ENCODE peak calls at places on chromosomes 12 and 14, in five cellular contexts. K is A673; O is CD8-positive, alpha-beta T cell; G is thyroid gland; J is GM12878. U is an unnamed sample.

GRCh38 chr12:122423258-122424165 is 1.0 kb upstream of the CLIP1 start:
- DNase-seq in O (no peak), G (peak; percentile 12), J (no peak), K (peak; percentile 41), U (no peak)

GRCh38 chr14:101071493-101071891 is 168.0 kb upstream of the RTL1 start:
- DNase-seq in K (no peak), O (no peak), G (no peak), J (no peak), U (no peak)

GRCh38 chr14:22532345-22533056 is 56.5 kb downstream of the DAD1 start:
- DNase-seq in O (no peak), J (no peak), G (no peak), K (no peak), U (peak; percentile 33)

GRCh38 chr14:78162202-78162601 is 8.0 kb upstream of the NRXN3 start:
- DNase-seq in O (no peak), J (no peak), G (no peak), K (no peak), U (peak; percentile 25)

GRCh38 chr14:105120056-105120455 is 48.5 kb downstream of the JAG2 start:
- DNase-seq in G (no peak), K (no peak), O (no peak), J (no peak), U (no peak)

GRCh38 chr12:100197486-100197885 is 3.1 kb upstream of the ACTR6 start:
- DNase-seq in J (no peak), O (no peak), G (no peak), K (no peak), U (no peak)

GRCh38 chr14:74649673-74650072 is 37.6 kb upstream of the LTBP2 start:
- DNase-seq in K (no peak), J (no peak), O (no peak), G (no peak), U (no peak)

GRCh38 chr14:54589076-54589475 is 22.1 kb downstream of the SAMD4A start:
- DNase-seq in O (no peak), G (no peak), J (no peak), K (no peak), U (peak; percentile 59)

GRCh38 chr14:30708157-30708556 is 86.0 kb downstream of the SCFD1 start:
- DNase-seq in O (no peak), G (no peak), K (peak; percentile 6), J (no peak), U (no peak)

GRCh38 chr14:39773387-39773786 is 341.2 kb upstream of the FBXO33 start:
- DNase-seq in O (no peak), J (no peak), G (peak; percentile 42), K (no peak), U (no peak)

GRCh38 chr12:124391340-124392261 is 96.7 kb downstream of the RFLNA start:
- DNase-seq in J (peak; percentile 28), G (no peak), O (peak; percentile 29), K (no peak), U (peak; percentile 67)

GRCh38 chr14:104082807-104083206 is 2.7 kb upstream of the ASPG start:
- DNase-seq in G (peak; percentile 89), J (no peak), K (no peak), O (no peak), U (no peak)

GRCh38 chr14:59483360-59483759 is 848 bp downstream of the L3HYPDH start:
- DNase-seq in G (no peak), J (no peak), K (peak; percentile 25), O (no peak), U (peak; percentile 89)

GRCh38 chr14:58100735-58101368 is 51.2 kb downstream of the ARMH4 start:
- DNase-seq in G (no peak), J (no peak), K (no peak), O (no peak), U (peak; percentile 75)

GRCh38 chr12:26740991-26741390 is 92.0 kb downstream of the ITPR2 start:
- DNase-seq in K (peak; percentile 72), O (no peak), J (no peak), G (no peak), U (no peak)

GRCh38 chr12:41795066-41795465 is 349.6 kb downstream of the GXYLT1 start:
- DNase-seq in K (peak; percentile 85), J (no peak), G (no peak), O (no peak), U (no peak)

GRCh38 chr12:124786065-124786964 is 77.3 kb downstream of the SCARB1 start:
- DNase-seq in J (no peak), K (no peak), O (no peak), G (peak; percentile 91), U (peak; percentile 89)

GRCh38 chr12:73225941-73226340 is 953.8 kb downstream of the TRHDE start:
- DNase-seq in K (no peak), J (no peak), G (no peak), O (no peak), U (no peak)

GRCh38 chr14:37247777-37248461 is 50.2 kb downstream of the MIPOL1 start:
- DNase-seq in J (no peak), O (no peak), K (no peak), G (no peak), U (no peak)

GRCh38 chr14:102316048-102316745 is 3.3 kb upstream of the ZNF839 start:
- DNase-seq in J (no peak), K (peak; percentile 80), G (peak; percentile 71), O (no peak), U (peak; percentile 74)

GRCh38 chr14:61196792-61197191 is 84.3 kb downstream of the TMEM30B start:
- DNase-seq in K (peak; percentile 36), O (no peak), G (no peak), J (no peak), U (no peak)

GRCh38 chr12:49507139-49507538 is 31.7 kb upstream of the KCNH3 start:
- DNase-seq in O (no peak), G (no peak), K (peak; percentile 44), J (no peak), U (peak; percentile 88)

GRCh38 chr12:107369679-107370078 is 276.3 kb upstream of the CRY1 start:
- DNase-seq in O (no peak), G (no peak), K (no peak), J (no peak), U (no peak)

GRCh38 chr14:37480446-37481290 is 114.4 kb downstream of the FOXA1 start:
- DNase-seq in G (no peak), O (no peak), J (no peak), K (no peak), U (peak; percentile 4)

GRCh38 chr12:99253068-99253467 is 394.5 kb upstream of the GARIN6 start:
- DNase-seq in J (no peak), K (peak; percentile 39), O (no peak), G (peak; percentile 39), U (no peak)

GRCh38 chr14:80663541-80663940 is 278.0 kb downstream of the CEP128 start:
- DNase-seq in G (no peak), J (no peak), K (no peak), O (no peak), U (no peak)

GRCh38 chr12:26029741-26030033 is 71.2 kb downstream of the RASSF8 start:
- DNase-seq in J (no peak), K (no peak), G (no peak), O (no peak), U (peak; percentile 49)

GRCh38 chr14:76891436-76891835 is 65.2 kb downstream of the LRRC74A start:
- DNase-seq in J (no peak), G (no peak), K (no peak), O (no peak), U (no peak)

GRCh38 chr12:52190860-52191729 is 719 bp downstream of the KRT80 start:
- DNase-seq in G (no peak), K (no peak), J (no peak), O (no peak), U (no peak)

GRCh38 chr12:131290255-131290959 is 336.7 kb downstream of the ADGRD1 start:
- DNase-seq in K (no peak), O (no peak), G (no peak), J (no peak), U (no peak)

GRCh38 chr12:54786081-54786480 is 68.2 kb upstream of the MUCL1 start:
- DNase-seq in O (no peak), K (no peak), G (no peak), J (no peak), U (no peak)
- TF ChIP-seq CTCF in O (no peak), K (no peak), G (no peak), J (no peak), U (no peak)

GRCh38 chr14:99763527-99764221 is 29.5 kb upstream of the EML1 start:
- DNase-seq in O (no peak), G (no peak), J (no peak), K (no peak), U (no peak)
- H3K4me3 ChIP-seq in O (no peak overlapping the region), G (no peak overlapping the region), J (no peak overlapping the region), K (no peak overlapping the region), U (no peak overlapping the region)

DNA sequence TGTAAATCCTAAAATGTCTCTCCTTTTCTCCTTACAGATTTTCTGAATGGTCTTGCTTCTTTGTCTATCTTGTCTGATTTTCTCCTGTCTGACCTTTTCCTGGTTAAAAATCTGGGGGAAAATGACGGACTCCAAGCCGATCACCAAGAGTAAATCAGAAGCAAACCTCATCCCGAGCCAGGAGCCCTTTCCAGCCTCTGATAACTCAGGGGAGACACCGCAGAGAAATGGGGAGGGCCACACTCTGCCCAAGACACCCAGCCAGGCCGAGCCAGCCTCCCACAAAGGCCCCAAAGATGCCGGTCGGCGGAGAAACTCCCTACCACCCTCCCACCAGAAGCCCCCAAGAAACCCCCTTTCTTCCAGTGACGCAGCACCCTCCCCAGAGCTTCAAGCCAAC is 23.0 kb downstream of the ACACB start:
- DNase-seq in K (no peak), G (no peak), O (no peak), J (no peak), U (no peak)
- TF ChIP-seq CTCF in K (no peak), G (no peak), O (no peak), J (no peak), U (no peak)

GRCh38 chr14:89775161-89775560 is 179.4 kb downstream of the EFCAB11 start:
- DNase-seq in O (no peak), G (no peak), J (no peak), K (peak; percentile 78), U (peak; percentile 25)

GRCh38 chr14:89773644-89774316 is 180.8 kb downstream of the EFCAB11 start:
- DNase-seq in G (peak; percentile 16), K (no peak), O (peak; percentile 33), J (peak; percentile 56), U (no peak)

GRCh38 chr14:89767861-89768268 is 186.7 kb downstream of the EFCAB11 start:
- DNase-seq in K (peak; percentile 34), G (peak; percentile 29), O (peak; percentile 52), J (peak; percentile 65), U (peak; percentile 70)

GRCh38 chr14:89773151-89773550 is 181.4 kb downstream of the EFCAB11 start:
- DNase-seq in G (no peak), K (no peak), J (no peak), O (no peak), U (no peak)

GRCh38 chr14:89771251-89771650 is 183.3 kb downstream of the EFCAB11 start:
- DNase-seq in J (no peak), O (no peak), K (no peak), G (no peak), U (no peak)
- H3K4me3 ChIP-seq in J (no peak overlapping the region), O (no peak overlapping the region), K (no peak overlapping the region), G (no peak overlapping the region), U (no peak overlapping the region)

DNA sequence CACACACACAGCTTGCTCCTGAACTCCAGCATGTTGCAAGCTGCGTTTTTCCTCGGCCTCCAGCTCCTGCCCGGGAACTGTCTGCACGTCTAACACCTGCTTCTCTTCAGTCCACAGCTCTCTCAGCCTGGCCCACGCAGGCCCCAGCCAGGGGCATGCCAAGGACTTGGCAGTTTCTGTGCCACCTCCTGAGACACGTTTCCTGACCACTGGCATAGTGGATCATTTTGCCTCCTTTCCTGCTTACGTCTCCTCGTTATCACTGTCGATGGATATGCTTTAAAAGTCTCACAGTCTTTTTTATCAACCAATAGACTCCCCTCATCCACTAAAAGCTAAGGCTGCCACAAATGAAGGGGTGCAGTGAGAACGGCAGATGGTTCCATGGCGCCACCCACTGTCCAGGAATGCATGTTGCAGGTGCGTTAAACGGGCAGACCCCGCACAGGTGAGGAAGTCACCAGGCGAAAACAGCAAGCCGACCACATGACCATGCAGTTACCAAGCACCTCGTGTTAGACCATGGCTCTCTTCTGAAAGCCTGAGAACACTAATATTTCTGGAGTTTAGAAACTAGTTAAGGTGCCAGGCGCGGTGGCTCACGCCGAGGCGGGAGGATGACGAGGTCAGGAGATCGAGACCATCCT is 14.7 kb upstream of the TEAD4 start:
- DNase-seq in O (peak; percentile 14), J (peak; percentile 15), K (peak; percentile 63), G (peak; percentile 82), U (peak; percentile 28)
- TF ChIP-seq CTCF in O (peak; percentile 65), J (peak; percentile 83), K (peak; percentile 96), G (peak; percentile 72), U (peak; percentile 75)